ENCODE peak calls at places on chromosomes 3 and 15, in eight cellular contexts. One of them, this sample, is unnamed.

GRCh38 chr3:100245146-100245545 is 15.6 kb upstream of the TBC1D23 start:
- DNase-seq in lower leg skin: no peak
- DNase-seq in tibial nerve: no peak
- DNase-seq in BJ: no peak
- DNase-seq in BE2C: no peak
- DNase-seq in brain microvascular endothelial cell: no peak
- DNase-seq in psoas muscle: no peak
- DNase-seq in cardiac muscle cell: peak; percentile 22
- DNase-seq in this sample: peak; percentile 5

GRCh38 chr3:27637346-27638000 is 84.7 kb downstream of the EOMES start:
- DNase-seq in lower leg skin: no peak
- DNase-seq in tibial nerve: no peak
- DNase-seq in BJ: no peak
- DNase-seq in BE2C: no peak
- DNase-seq in brain microvascular endothelial cell: no peak
- DNase-seq in psoas muscle: no peak
- DNase-seq in cardiac muscle cell: no peak
- DNase-seq in this sample: no peak

GRCh38 chr3:145649368-145649887 is 511.6 kb downstream of the PLOD2 start:
- DNase-seq in lower leg skin: no peak
- DNase-seq in tibial nerve: no peak
- DNase-seq in BJ: no peak
- DNase-seq in BE2C: no peak
- DNase-seq in brain microvascular endothelial cell: no peak
- DNase-seq in psoas muscle: no peak
- DNase-seq in cardiac muscle cell: no peak
- DNase-seq in this sample: no peak

GRCh38 chr3:105876745-105877624 is 8.2 kb upstream of the CBLB start:
- DNase-seq in lower leg skin: no peak
- DNase-seq in tibial nerve: no peak
- DNase-seq in BJ: no peak
- DNase-seq in BE2C: no peak
- DNase-seq in brain microvascular endothelial cell: no peak
- DNase-seq in psoas muscle: no peak
- DNase-seq in cardiac muscle cell: no peak
- DNase-seq in this sample: no peak

GRCh38 chr3:196064006-196064405 is 17.9 kb downstream of the TFRC start:
- DNase-seq in lower leg skin: no peak
- DNase-seq in tibial nerve: no peak
- DNase-seq in BJ: no peak
- DNase-seq in BE2C: no peak
- DNase-seq in brain microvascular endothelial cell: no peak
- DNase-seq in psoas muscle: no peak
- DNase-seq in cardiac muscle cell: no peak
- DNase-seq in this sample: no peak

GRCh38 chr3:82229397-82229796 is 468.0 kb upstream of the GBE1 start:
- DNase-seq in lower leg skin: no peak
- DNase-seq in tibial nerve: no peak
- DNase-seq in BJ: no peak
- DNase-seq in BE2C: no peak
- DNase-seq in brain microvascular endothelial cell: no peak
- DNase-seq in psoas muscle: no peak
- DNase-seq in cardiac muscle cell: no peak
- DNase-seq in this sample: no peak

GRCh38 chr3:41053220-41053619 is 146.1 kb upstream of the CTNNB1 start:
- DNase-seq in lower leg skin: no peak
- DNase-seq in tibial nerve: no peak
- DNase-seq in BJ: no peak
- DNase-seq in BE2C: no peak
- DNase-seq in brain microvascular endothelial cell: no peak
- DNase-seq in psoas muscle: no peak
- DNase-seq in cardiac muscle cell: no peak
- DNase-seq in this sample: no peak

GRCh38 chr3:108131105-108131794 is 40.4 kb upstream of the CD47 start:
- DNase-seq in lower leg skin: no peak
- DNase-seq in tibial nerve: no peak
- DNase-seq in BJ: peak; percentile 76
- DNase-seq in BE2C: no peak
- DNase-seq in brain microvascular endothelial cell: peak; percentile 55
- DNase-seq in psoas muscle: no peak
- DNase-seq in cardiac muscle cell: peak; percentile 47
- DNase-seq in this sample: peak; percentile 90

GRCh38 chr3:162971715-162972114 is 1475.1 kb downstream of the OTOL1 start:
- DNase-seq in lower leg skin: no peak
- DNase-seq in tibial nerve: no peak
- DNase-seq in BJ: no peak
- DNase-seq in BE2C: no peak
- DNase-seq in brain microvascular endothelial cell: no peak
- DNase-seq in psoas muscle: no peak
- DNase-seq in cardiac muscle cell: no peak
- DNase-seq in this sample: no peak

GRCh38 chr3:124663690-124664089 is 66.6 kb upstream of the UMPS start:
- DNase-seq in lower leg skin: no peak
- DNase-seq in tibial nerve: no peak
- DNase-seq in BJ: peak; percentile 9
- DNase-seq in BE2C: no peak
- DNase-seq in brain microvascular endothelial cell: peak; percentile 18
- DNase-seq in psoas muscle: no peak
- DNase-seq in cardiac muscle cell: peak; percentile 27
- DNase-seq in this sample: peak; percentile 38

GRCh38 chr15:51973775-51974174 is 2.2 kb upstream of the LEO1 start:
- DNase-seq in lower leg skin: no peak
- DNase-seq in tibial nerve: no peak
- DNase-seq in BJ: no peak
- DNase-seq in BE2C: no peak
- DNase-seq in brain microvascular endothelial cell: no peak
- DNase-seq in psoas muscle: no peak
- DNase-seq in cardiac muscle cell: no peak
- DNase-seq in this sample: no peak

GRCh38 chr3:79729096-79729495 is 38.7 kb downstream of the ROBO1 start:
- DNase-seq in lower leg skin: no peak
- DNase-seq in tibial nerve: no peak
- DNase-seq in BJ: no peak
- DNase-seq in BE2C: peak; percentile 69
- DNase-seq in brain microvascular endothelial cell: peak; percentile 85
- DNase-seq in psoas muscle: no peak
- DNase-seq in cardiac muscle cell: peak; percentile 3
- DNase-seq in this sample: no peak

GRCh38 chr3:156601497-156601896 is 46.6 kb upstream of the SSR3 start:
- DNase-seq in lower leg skin: no peak
- DNase-seq in tibial nerve: no peak
- DNase-seq in BJ: no peak
- DNase-seq in BE2C: no peak
- DNase-seq in brain microvascular endothelial cell: no peak
- DNase-seq in psoas muscle: no peak
- DNase-seq in cardiac muscle cell: no peak
- DNase-seq in this sample: no peak

DNA sequence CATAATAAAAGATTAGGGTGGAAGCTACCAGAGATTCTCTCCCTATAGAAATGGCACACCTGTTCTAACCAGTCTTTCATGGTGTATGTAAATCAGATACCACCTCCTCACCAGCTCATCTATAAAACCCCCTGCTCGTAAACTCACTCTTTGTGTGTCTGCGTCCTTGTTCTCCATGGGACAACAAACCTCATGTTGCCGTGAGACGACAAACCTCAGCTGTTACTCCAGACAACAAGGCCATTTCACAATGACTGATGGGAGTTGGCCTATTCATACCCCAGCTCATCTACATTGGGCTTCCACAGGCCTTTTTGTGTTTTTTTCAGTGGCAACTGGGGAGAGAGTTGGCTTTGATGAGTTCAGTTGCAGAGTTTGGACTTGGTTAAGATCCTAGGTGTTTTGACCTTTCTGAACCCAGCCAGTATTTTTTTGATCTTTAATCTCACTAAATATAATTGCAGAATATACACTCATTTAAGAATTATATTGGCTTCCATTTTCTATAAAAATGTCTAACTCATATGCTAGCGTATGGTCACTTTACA is 96.6 kb upstream of the LRIG1 start:
- DNase-seq in lower leg skin: no peak
- DNase-seq in tibial nerve: no peak
- DNase-seq in BJ: no peak
- DNase-seq in BE2C: no peak
- DNase-seq in brain microvascular endothelial cell: no peak
- DNase-seq in psoas muscle: no peak
- DNase-seq in cardiac muscle cell: no peak
- DNase-seq in this sample: no peak
- TF ChIP-seq CTCF in lower leg skin: no peak
- TF ChIP-seq CTCF in tibial nerve: no peak
- TF ChIP-seq CTCF in BJ: no peak
- TF ChIP-seq CTCF in BE2C: no peak
- TF ChIP-seq CTCF in brain microvascular endothelial cell: no peak
- TF ChIP-seq CTCF in psoas muscle: no peak
- TF ChIP-seq CTCF in cardiac muscle cell: no peak
- TF ChIP-seq CTCF in this sample: no peak

DNA sequence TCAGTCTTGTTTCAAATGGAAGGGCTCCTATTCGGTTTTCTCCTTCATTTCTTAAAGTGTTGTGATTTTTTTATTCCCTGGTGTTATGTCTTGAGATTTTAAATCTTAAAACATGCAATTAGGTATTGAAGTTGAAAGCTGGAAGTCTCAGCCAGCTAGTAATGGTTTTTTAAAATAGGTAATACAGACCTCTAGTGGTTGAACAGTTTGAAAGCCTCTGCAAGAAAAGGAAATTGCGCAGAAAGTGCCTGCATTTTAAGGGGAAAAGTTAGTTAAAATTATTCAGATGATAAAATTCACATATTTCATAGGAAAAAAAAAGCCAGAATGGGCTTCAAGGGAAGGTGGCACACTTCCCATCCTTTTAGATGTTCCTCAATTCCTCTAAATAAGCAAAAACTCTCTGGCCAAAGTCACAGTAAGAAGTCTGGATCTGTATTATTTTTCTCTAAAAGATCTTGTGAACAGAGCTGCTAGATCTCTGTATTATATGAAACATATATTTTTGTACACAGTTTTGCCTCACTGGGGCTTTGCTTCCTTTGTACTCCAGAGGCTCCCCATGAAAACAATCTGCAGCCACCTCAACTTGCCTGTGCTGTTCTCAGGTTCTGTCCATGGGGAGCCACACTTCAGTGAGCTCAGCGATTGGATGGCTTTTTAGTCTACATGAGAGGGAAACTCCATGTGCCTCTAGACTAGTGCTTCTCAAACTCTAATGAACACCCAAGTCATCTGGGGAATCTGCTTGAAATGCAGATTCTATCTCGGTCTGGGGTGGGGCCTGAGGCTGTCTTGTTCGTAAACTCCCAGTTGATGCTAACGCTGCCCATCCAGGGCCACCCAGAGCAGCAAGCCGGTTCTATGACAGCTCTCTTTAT is 21.5 kb downstream of the AGTR1 start:
- DNase-seq in lower leg skin: no peak
- DNase-seq in tibial nerve: no peak
- DNase-seq in BJ: no peak
- DNase-seq in BE2C: no peak
- DNase-seq in brain microvascular endothelial cell: no peak
- DNase-seq in psoas muscle: no peak
- DNase-seq in cardiac muscle cell: peak; percentile 46
- DNase-seq in this sample: no peak
- TF ChIP-seq CTCF in lower leg skin: no peak
- TF ChIP-seq CTCF in tibial nerve: peak; percentile 24
- TF ChIP-seq CTCF in BJ: peak; percentile 49
- TF ChIP-seq CTCF in BE2C: peak; percentile 55
- TF ChIP-seq CTCF in brain microvascular endothelial cell: peak; percentile 50
- TF ChIP-seq CTCF in psoas muscle: peak; percentile 34
- TF ChIP-seq CTCF in cardiac muscle cell: peak; percentile 55
- TF ChIP-seq CTCF in this sample: peak; percentile 59

GRCh38 chr3:149615731-149616221 is 42.0 kb downstream of the WWTR1 start:
- DNase-seq in lower leg skin: no peak
- DNase-seq in tibial nerve: no peak
- DNase-seq in BJ: no peak
- DNase-seq in BE2C: no peak
- DNase-seq in brain microvascular endothelial cell: peak; percentile 69
- DNase-seq in psoas muscle: no peak
- DNase-seq in cardiac muscle cell: peak; percentile 52
- DNase-seq in this sample: no peak

GRCh38 chr3:149618151-149619123 is 39.4 kb downstream of the WWTR1 start:
- DNase-seq in lower leg skin: no peak
- DNase-seq in tibial nerve: no peak
- DNase-seq in BJ: no peak
- DNase-seq in BE2C: no peak
- DNase-seq in brain microvascular endothelial cell: peak; percentile 78
- DNase-seq in psoas muscle: no peak
- DNase-seq in cardiac muscle cell: peak; percentile 77
- DNase-seq in this sample: no peak

GRCh38 chr3:149623819-149624218 is 34.0 kb downstream of the WWTR1 start:
- DNase-seq in lower leg skin: no peak
- DNase-seq in tibial nerve: no peak
- DNase-seq in BJ: no peak
- DNase-seq in BE2C: no peak
- DNase-seq in brain microvascular endothelial cell: no peak
- DNase-seq in psoas muscle: no peak
- DNase-seq in cardiac muscle cell: peak; percentile 60
- DNase-seq in this sample: peak; percentile 32

GRCh38 chr3:149621218-149622005 is 36.4 kb downstream of the WWTR1 start:
- DNase-seq in lower leg skin: no peak
- DNase-seq in tibial nerve: no peak
- DNase-seq in BJ: peak; percentile 78
- DNase-seq in BE2C: no peak
- DNase-seq in brain microvascular endothelial cell: peak; percentile 90
- DNase-seq in psoas muscle: no peak
- DNase-seq in cardiac muscle cell: peak; percentile 87
- DNase-seq in this sample: peak; percentile 78

DNA sequence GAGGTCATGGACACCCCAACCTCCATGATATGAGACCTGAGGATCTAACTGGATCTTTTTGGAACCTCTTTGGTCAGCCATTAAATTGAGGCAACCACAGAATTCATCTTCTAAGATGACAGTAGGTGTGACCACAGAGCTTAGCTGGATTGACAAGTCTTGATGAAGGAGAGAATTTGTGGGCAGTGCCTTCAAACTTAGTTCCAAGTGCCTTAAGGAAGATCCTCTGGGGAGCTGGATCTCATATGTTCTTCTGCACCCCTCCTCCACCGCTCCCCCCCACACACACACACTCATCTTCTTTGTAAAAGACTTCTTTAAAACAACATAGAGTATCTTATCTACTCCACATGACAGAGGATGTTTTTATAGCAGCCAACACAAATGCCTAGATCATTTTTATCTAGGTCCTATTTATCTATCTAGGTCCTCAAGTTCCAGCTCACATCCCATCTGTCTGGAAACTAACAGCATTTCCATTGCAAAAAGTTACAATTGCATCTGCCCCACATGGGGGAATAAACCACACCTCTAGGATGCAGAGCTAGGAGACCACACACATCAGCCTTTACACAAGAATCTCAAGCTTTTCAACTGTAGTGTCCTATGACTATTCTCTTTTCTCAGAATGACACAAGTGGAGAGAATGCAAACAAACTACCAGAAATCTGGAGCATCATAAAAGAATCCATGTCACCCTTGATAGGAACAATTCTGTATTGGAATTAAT is 37.4 kb downstream of the WWTR1 start:
- DNase-seq in lower leg skin: no peak
- DNase-seq in tibial nerve: no peak
- DNase-seq in BJ: peak; percentile 47
- DNase-seq in BE2C: no peak
- DNase-seq in brain microvascular endothelial cell: peak; percentile 88
- DNase-seq in psoas muscle: no peak
- DNase-seq in cardiac muscle cell: peak; percentile 68
- DNase-seq in this sample: peak; percentile 67
- TF ChIP-seq CTCF in lower leg skin: no peak
- TF ChIP-seq CTCF in tibial nerve: no peak
- TF ChIP-seq CTCF in BJ: no peak
- TF ChIP-seq CTCF in BE2C: no peak
- TF ChIP-seq CTCF in brain microvascular endothelial cell: no peak
- TF ChIP-seq CTCF in psoas muscle: no peak
- TF ChIP-seq CTCF in cardiac muscle cell: no peak
- TF ChIP-seq CTCF in this sample: no peak

GRCh38 chr3:177576754-177577153 is 379.5 kb upstream of the TBL1XR1 start:
- DNase-seq in lower leg skin: no peak
- DNase-seq in tibial nerve: no peak
- DNase-seq in BJ: no peak
- DNase-seq in BE2C: no peak
- DNase-seq in brain microvascular endothelial cell: no peak
- DNase-seq in psoas muscle: no peak
- DNase-seq in cardiac muscle cell: no peak
- DNase-seq in this sample: no peak
- TF ChIP-seq CTCF in lower leg skin: no peak
- TF ChIP-seq CTCF in tibial nerve: no peak
- TF ChIP-seq CTCF in BJ: no peak
- TF ChIP-seq CTCF in BE2C: no peak
- TF ChIP-seq CTCF in brain microvascular endothelial cell: no peak
- TF ChIP-seq CTCF in psoas muscle: no peak
- TF ChIP-seq CTCF in cardiac muscle cell: no peak
- TF ChIP-seq CTCF in this sample: no peak